ENCODE peak calls at places on chromosomes 7 and 10, in four cellular contexts. Y is dorsolateral prefrontal cortex, D is fibroblast of lung, W is fibroblast of the aortic adventitia. U is an unnamed sample.

GRCh38 chr7:18753972-18754610 is 258.5 kb downstream of the HDAC9 start:
- DNase-seq in Y (no peak), D (peak), W (peak), U (no peak)

GRCh38 chr10:96044686-96045085 is 1.3 kb downstream of the CCNJ start:
- DNase-seq in Y (no peak), D (peak), W (peak), U (no peak)

GRCh38 chr10:131702521-131703356 is 198.1 kb upstream of the PPP2R2D start:
- DNase-seq in Y (no peak), D (no peak), W (no peak), U (no peak)

GRCh38 chr10:57015595-57016303 is 654.7 kb upstream of the ZWINT start:
- DNase-seq in Y (no peak), D (no peak), W (no peak), U (no peak)

GRCh38 chr10:79313911-79314439 is 33.3 kb upstream of the PPIF start:
- DNase-seq in Y (no peak), D (no peak), W (no peak), U (no peak)

GRCh38 chr7:107461938-107462533 is 7.8 kb upstream of the GPR22 start:
- DNase-seq in Y (no peak), D (no peak), W (no peak), U (no peak)

GRCh38 chr10:16832351-16833080 is 15.3 kb upstream of the RSU1 start:
- DNase-seq in Y (no peak), D (peak), W (peak), U (no peak)

GRCh38 chr7:19122018-19122588 is 4.7 kb upstream of the TWIST1 start:
- DNase-seq in Y (no peak), D (peak), W (peak), U (no peak)

GRCh38 chr7:22375359-22376048 is 18.6 kb upstream of the RAPGEF5 start:
- DNase-seq in Y (no peak), D (no peak), W (peak), U (no peak)

GRCh38 chr7:77537595-77538185 is 595 bp downstream of the PTPN12 start:
- DNase-seq in Y (no peak), D (peak), W (no peak), U (no peak)

GRCh38 chr7:70833726-70834125 is 298.2 kb upstream of the GALNT17 start:
- DNase-seq in Y (no peak), D (peak), W (peak), U (peak)